ENCODE peak calls at places on chromosomes 6 and 20, in four cellular contexts. One of them, this sample, is unnamed.
A peak's percentile ranks its signal among the peaks of the same experiment; 100 is the strongest.

GRCh38 chr6:154187203-154187602 is 148.2 kb downstream of the OPRM1 start:
- DNase-seq in stimulated activated naive CD8-positive, alpha-beta T cell treated with anti-CD3 and anti-CD28 coated beads, Interleukin-15, Interleukin-2, amounts not matched to agents 100 U/mL and 50 U/mL, for 24 hours: no peak
- DNase-seq in memory B cell: no peak
- DNase-seq in renal cortical epithelial cell: no peak
- DNase-seq in this sample: no peak

GRCh38 chr6:116764961-116765841 is at the start of gene FAM162B:
- DNase-seq in renal cortical epithelial cell: no peak
- DNase-seq in stimulated activated naive CD8-positive, alpha-beta T cell treated with anti-CD3 and anti-CD28 coated beads, Interleukin-15, Interleukin-2, amounts not matched to agents 100 U/mL and 50 U/mL, for 24 hours: peak; percentile 15
- DNase-seq in memory B cell: no peak
- DNase-seq in this sample: peak; percentile 13

GRCh38 chr20:17952692-17953684 is 15.6 kb downstream of the SNX5 start:
- DNase-seq in renal cortical epithelial cell: no peak
- DNase-seq in memory B cell: no peak
- DNase-seq in stimulated activated naive CD8-positive, alpha-beta T cell treated with anti-CD3 and anti-CD28 coated beads, Interleukin-15, Interleukin-2, amounts not matched to agents 100 U/mL and 50 U/mL, for 24 hours: no peak
- DNase-seq in this sample: no peak

GRCh38 chr6:148869589-148869988 is 122.8 kb downstream of the UST start:
- DNase-seq in renal cortical epithelial cell: peak; percentile 44
- DNase-seq in memory B cell: no peak
- DNase-seq in stimulated activated naive CD8-positive, alpha-beta T cell treated with anti-CD3 and anti-CD28 coated beads, Interleukin-15, Interleukin-2, amounts not matched to agents 100 U/mL and 50 U/mL, for 24 hours: no peak
- DNase-seq in this sample: peak; percentile 89

GRCh38 chr6:4486543-4487319 is 289.5 kb upstream of the CDYL start:
- DNase-seq in memory B cell: no peak
- DNase-seq in stimulated activated naive CD8-positive, alpha-beta T cell treated with anti-CD3 and anti-CD28 coated beads, Interleukin-15, Interleukin-2, amounts not matched to agents 100 U/mL and 50 U/mL, for 24 hours: no peak
- DNase-seq in renal cortical epithelial cell: peak; percentile 59
- DNase-seq in this sample: no peak

GRCh38 chr6:154874684-154875594 is 120.2 kb upstream of the TIAM2 start:
- DNase-seq in renal cortical epithelial cell: peak; percentile 44
- DNase-seq in memory B cell: no peak
- DNase-seq in stimulated activated naive CD8-positive, alpha-beta T cell treated with anti-CD3 and anti-CD28 coated beads, Interleukin-15, Interleukin-2, amounts not matched to agents 100 U/mL and 50 U/mL, for 24 hours: no peak
- DNase-seq in this sample: no peak

GRCh38 chr6:43393597-43393996 is 24.1 kb upstream of the ZNF318 start:
- DNase-seq in stimulated activated naive CD8-positive, alpha-beta T cell treated with anti-CD3 and anti-CD28 coated beads, Interleukin-15, Interleukin-2, amounts not matched to agents 100 U/mL and 50 U/mL, for 24 hours: no peak
- DNase-seq in memory B cell: no peak
- DNase-seq in renal cortical epithelial cell: no peak
- DNase-seq in this sample: no peak

GRCh38 chr6:141659582-141659981 is 473.1 kb upstream of the GJE1 start:
- DNase-seq in memory B cell: no peak
- DNase-seq in stimulated activated naive CD8-positive, alpha-beta T cell treated with anti-CD3 and anti-CD28 coated beads, Interleukin-15, Interleukin-2, amounts not matched to agents 100 U/mL and 50 U/mL, for 24 hours: no peak
- DNase-seq in renal cortical epithelial cell: no peak
- DNase-seq in this sample: no peak

GRCh38 chr6:89997456-89998445 is 103.5 kb downstream of the GJA10 start:
- DNase-seq in memory B cell: no peak
- DNase-seq in renal cortical epithelial cell: peak; percentile 69
- DNase-seq in stimulated activated naive CD8-positive, alpha-beta T cell treated with anti-CD3 and anti-CD28 coated beads, Interleukin-15, Interleukin-2, amounts not matched to agents 100 U/mL and 50 U/mL, for 24 hours: no peak
- DNase-seq in this sample: peak; percentile 56

GRCh38 chr6:72975346-72975745 is 249.9 kb downstream of the KHDC1L start:
- DNase-seq in renal cortical epithelial cell: no peak
- DNase-seq in memory B cell: no peak
- DNase-seq in stimulated activated naive CD8-positive, alpha-beta T cell treated with anti-CD3 and anti-CD28 coated beads, Interleukin-15, Interleukin-2, amounts not matched to agents 100 U/mL and 50 U/mL, for 24 hours: no peak
- DNase-seq in this sample: no peak

GRCh38 chr6:2275207-2275891 is 29.9 kb upstream of the GMDS start:
- DNase-seq in memory B cell: no peak
- DNase-seq in stimulated activated naive CD8-positive, alpha-beta T cell treated with anti-CD3 and anti-CD28 coated beads, Interleukin-15, Interleukin-2, amounts not matched to agents 100 U/mL and 50 U/mL, for 24 hours: no peak
- DNase-seq in renal cortical epithelial cell: no peak
- DNase-seq in this sample: peak; percentile 44

GRCh38 chr20:32191873-32192272 is 15.7 kb downstream of the PLAGL2 start:
- DNase-seq in stimulated activated naive CD8-positive, alpha-beta T cell treated with anti-CD3 and anti-CD28 coated beads, Interleukin-15, Interleukin-2, amounts not matched to agents 100 U/mL and 50 U/mL, for 24 hours: no peak
- DNase-seq in renal cortical epithelial cell: no peak
- DNase-seq in memory B cell: no peak
- DNase-seq in this sample: no peak

This sample was measured in astrocyte of the spinal cord.